ENCODE peak calls at places on chromosome X, in ten cellular contexts. I, X, M, U, A, J, D, Q, B and K are unnamed samples.

GRCh38 chrX:153409414-153410101 is 1.7 kb upstream of the ZFP92 start:
- DNase-seq in X (no peak), M (no peak), A (no peak), U (no peak), Q (no peak), I (no peak), B (no peak), D (no peak), J (no peak), K (no peak)

GRCh38 chrX:106039920-106040319 is 1.4 kb upstream of the SERPINA7 start:
- DNase-seq in D (peak), B (no peak), A (no peak), Q (no peak), U (no peak), J (peak), I (no peak), M (peak), X (no peak), K (no peak)

GRCh38 chrX:10106801-10107200 is 50.0 kb upstream of the CLCN4 start:
- DNase-seq in X (no peak), A (peak), U (no peak), B (no peak), M (no peak), Q (no peak), D (peak), I (no peak), J (no peak), K (no peak)

GRCh38 chrX:69305333-69306062 is 140.2 kb upstream of the PJA1 start:
- DNase-seq in D (no peak), Q (no peak), I (no peak), M (peak), X (peak), U (no peak), J (no peak), A (no peak), B (no peak), K (peak)

GRCh38 chrX:24718771-24719170 is 25.1 kb downstream of the POLA1 start:
- DNase-seq in D (no peak), Q (no peak), X (no peak), M (no peak), A (no peak), I (no peak), U (no peak), B (no peak), J (no peak), K (no peak)

GRCh38 chrX:28693101-28693500 is 105.9 kb downstream of the IL1RAPL1 start:
- DNase-seq in J (no peak), A (no peak), B (no peak), Q (no peak), X (no peak), I (no peak), U (no peak), D (no peak), M (no peak), K (no peak)

GRCh38 chrX:123749643-123750042 is 16.8 kb upstream of the THOC2 start:
- DNase-seq in U (no peak), X (no peak), B (no peak), M (no peak), J (no peak), D (no peak), Q (no peak), A (no peak), I (no peak), K (no peak)

GRCh38 chrX:138986866-138987265 is 275.3 kb upstream of the FGF13 start:
- DNase-seq in B (no peak), A (no peak), D (peak), X (no peak), J (no peak), M (no peak), U (no peak), I (no peak), Q (no peak), K (no peak)

GRCh38 chrX:5236096-5236495 is 992.6 kb downstream of the NLGN4X start:
- DNase-seq in I (no peak), A (no peak), X (no peak), J (peak), B (no peak), M (peak), U (no peak), D (no peak), Q (no peak), K (no peak)

GRCh38 chrX:40262641-40263560 is 165.1 kb upstream of the BCOR start:
- DNase-seq in M (peak), I (no peak), U (no peak), D (peak), Q (no peak), X (no peak), J (no peak), A (no peak), B (no peak), K (no peak)

GRCh38 chrX:129433461-129433860 is 89.8 kb downstream of the SMARCA1 start:
- DNase-seq in D (no peak), U (no peak), B (no peak), A (no peak), X (no peak), I (no peak), J (no peak), Q (no peak), M (no peak), K (no peak)

GRCh38 chrX:134020910-134021309 is 35.5 kb upstream of the GPC3 start:
- DNase-seq in U (no peak), D (no peak), Q (no peak), B (no peak), J (peak), M (no peak), A (no peak), X (no peak), I (no peak), K (no peak)

GRCh38 chrX:16966745-16967144 is 20.3 kb downstream of the REPS2 start:
- DNase-seq in Q (no peak), M (no peak), U (no peak), A (no peak), D (no peak), B (no peak), I (no peak), J (no peak), X (no peak), K (no peak)

GRCh38 chrX:79259073-79259689 is 108.0 kb downstream of the ITM2A start:
- DNase-seq in U (no peak), M (no peak), Q (no peak), B (peak), D (no peak), A (no peak), I (no peak), X (no peak), J (no peak), K (no peak)

GRCh38 chrX:101230636-101231035 is 11.1 kb downstream of the DRP2 start:
- DNase-seq in J (no peak), Q (no peak), A (no peak), U (no peak), I (no peak), X (no peak), B (no peak), M (no peak), D (peak), K (no peak)

GRCh38 chrX:69565247-69565815 is 50.6 kb upstream of the EDA start:
- DNase-seq in D (peak), X (no peak), I (no peak), Q (no peak), B (no peak), A (no peak), U (no peak), M (no peak), J (no peak), K (no peak)

GRCh38 chrX:78922754-78923153 is 22.4 kb upstream of the P2RY10 start:
- DNase-seq in I (no peak), M (no peak), X (no peak), U (no peak), D (no peak), Q (no peak), B (no peak), J (no peak), A (no peak), K (no peak)

GRCh38 chrX:153416781-153417180 is 5.5 kb downstream of the ZFP92 start:
- DNase-seq in B (no peak), M (no peak), D (no peak), I (no peak), Q (no peak), A (peak), J (no peak), U (no peak), X (no peak), K (no peak)

GRCh38 chrX:6386837-6387236 is 148.1 kb downstream of the VCX3A start:
- DNase-seq in A (no peak), J (no peak), U (no peak), X (no peak), Q (no peak), D (no peak), B (no peak), M (no peak), I (no peak), K (no peak)

GRCh38 chrX:131827935-131828334 is 195.2 kb upstream of the STK26 start:
- DNase-seq in I (no peak), B (peak), M (peak), Q (no peak), X (no peak), D (no peak), J (peak), A (no peak), U (no peak), K (peak)

GRCh38 chrX:37817176-37817575 is 30.2 kb downstream of the DYNLT3 start:
- DNase-seq in U (no peak), Q (no peak), J (no peak), M (no peak), D (no peak), B (no peak), I (no peak), X (no peak), A (no peak), K (no peak)

GRCh38 chrX:45850197-45850774 is 649.6 kb upstream of the DIPK2B start:
- DNase-seq in I (no peak), Q (no peak), U (no peak), J (peak), M (peak), D (no peak), X (no peak), A (no peak), B (no peak), K (no peak)

GRCh38 chrX:67585401-67585800 is 41.6 kb downstream of the AR start:
- DNase-seq in M (no peak), A (no peak), B (no peak), I (no peak), Q (no peak), U (no peak), X (no peak), J (no peak), D (peak), K (no peak)